ENCODE peak calls at places on chromosomes 5 and 9, in seven cellular contexts. Y is choroid plexus epithelial cell; P is neural progenitor cell; L is foreskin fibroblast; T is kidney epithelial cell; U is bronchial epithelial cell; C is CD4-positive, CD25-positive, alpha-beta regulatory T cell. W is an unnamed sample.

GRCh38 chr9:77848897-77849296 is 182.7 kb downstream of the GNAQ start:
- DNase-seq in Y (peak), P (no peak), L (peak), T (peak), U (peak), C (no peak), W (peak)

GRCh38 chr5:149002053-149002452 is 60.8 kb downstream of the SH3TC2 start:
- DNase-seq in Y (peak), P (peak), L (peak), T (peak), U (peak), C (no peak), W (peak)

GRCh38 chr5:18745988-18746615 is 1111.8 kb downstream of the TAF11L14 start:
- DNase-seq in Y (peak), P (no peak), L (no peak), T (no peak), U (peak), C (peak), W (peak)

GRCh38 chr5:157066950-157067349 is 8.0 kb upstream of the HAVCR1 start:
- DNase-seq in Y (no peak), P (no peak), L (no peak), T (no peak), U (no peak), C (no peak), W (no peak)

GRCh38 chr5:83422284-83422683 is 49.3 kb upstream of the VCAN start:
- DNase-seq in Y (no peak), P (no peak), L (no peak), T (no peak), U (no peak), C (no peak), W (no peak)

GRCh38 chr5:143311428-143311827 is 92.1 kb downstream of the NR3C1 start:
- DNase-seq in Y (peak), P (no peak), L (peak), T (no peak), U (peak), C (peak), W (peak)

GRCh38 chr5:23318960-23319359 is 188.4 kb upstream of the PRDM9 start:
- DNase-seq in Y (no peak), P (no peak), L (no peak), T (no peak), U (peak), C (no peak), W (no peak)

GRCh38 chr9:4798281-4798680 is 5.5 kb downstream of the RCL1 start:
- DNase-seq in Y (no peak), P (no peak), L (no peak), T (no peak), U (no peak), C (no peak), W (no peak)

GRCh38 chr5:1634337-1634661 is 110.5 kb upstream of the LPCAT1 start:
- DNase-seq in Y (no peak), P (no peak), L (no peak), T (no peak), U (no peak), C (no peak), W (no peak)

GRCh38 chr5:130034872-130035271 is 130.6 kb downstream of the CHSY3 start:
- DNase-seq in Y (peak), P (no peak), L (peak), T (no peak), U (peak), C (no peak), W (no peak)

GRCh38 chr5:116685931-116686330 is 111.3 kb upstream of the SEMA6A start:
- DNase-seq in Y (no peak), P (no peak), L (no peak), T (no peak), U (no peak), C (no peak), W (no peak)

GRCh38 chr5:120258123-120258522 is 206.0 kb upstream of the PRR16 start:
- DNase-seq in Y (peak), P (no peak), L (no peak), T (no peak), U (no peak), C (no peak), W (no peak)

GRCh38 chr5:50501510-50502209 is 60.6 kb upstream of the EMB start:
- DNase-seq in Y (no peak), P (no peak), L (no peak), T (no peak), U (no peak), C (peak), W (no peak)

GRCh38 chr5:78964889-78965288 is 20.2 kb downstream of the ARSB start:
- DNase-seq in Y (peak), P (peak), L (peak), T (no peak), U (peak), C (peak), W (no peak)

GRCh38 chr9:130946778-130947617 is 8.0 kb upstream of the FIBCD1 start:
- DNase-seq in Y (peak), P (no peak), L (no peak), T (no peak), U (peak), C (no peak), W (peak)

GRCh38 chr9:89234636-89235035 is 56.0 kb upstream of the SHC3 start:
- DNase-seq in Y (no peak), P (peak), L (no peak), T (no peak), U (no peak), C (peak), W (peak)

GRCh38 chr5:172852490-172853354 is 18.7 kb downstream of the ERGIC1 start:
- DNase-seq in Y (no peak), P (no peak), L (peak), T (no peak), U (no peak), C (no peak), W (no peak)

GRCh38 chr5:178318382-178318781 is 85.8 kb upstream of the PHYKPL start:
- DNase-seq in Y (no peak), P (no peak), L (no peak), T (no peak), U (no peak), C (no peak), W (no peak)

GRCh38 chr5:55427157-55427556 is 107.6 kb downstream of the PLPP1 start:
- DNase-seq in Y (peak), P (no peak), L (peak), T (no peak), U (peak), C (no peak), W (peak)

GRCh38 chr9:127106493-127106855 is 16.0 kb downstream of the ANGPTL2 start:
- DNase-seq in Y (no peak), P (no peak), L (no peak), T (no peak), U (no peak), C (no peak), W (no peak)

GRCh38 chr5:94469889-94470288 is 148.5 kb downstream of the KIAA0825 start:
- DNase-seq in Y (peak), P (no peak), L (peak), T (peak), U (no peak), C (no peak), W (no peak)

GRCh38 chr5:56607551-56607950 is 207.8 kb upstream of the MAP3K1 start:
- DNase-seq in Y (peak), P (no peak), L (peak), T (no peak), U (peak), C (no peak), W (peak)

GRCh38 chr5:180935203-180935602 is 36.2 kb downstream of the BTNL8 start:
- DNase-seq in Y (no peak), P (no peak), L (no peak), T (no peak), U (no peak), C (no peak), W (no peak)

GRCh38 chr5:167701103-167701502 is 590.3 kb upstream of the WWC1 start:
- DNase-seq in Y (no peak), P (no peak), L (no peak), T (no peak), U (no peak), C (no peak), W (no peak)

GRCh38 chr9:6671416-6671815 is 25.9 kb upstream of the GLDC start:
- DNase-seq in Y (no peak), P (no peak), L (no peak), T (no peak), U (no peak), C (no peak), W (no peak)

GRCh38 chr9:89174291-89174690 is 4.3 kb downstream of the SHC3 start:
- DNase-seq in Y (no peak), P (no peak), L (no peak), T (no peak), U (no peak), C (no peak), W (no peak)

GRCh38 chr5:98940586-98940985 is 11.8 kb upstream of the CHD1 start:
- DNase-seq in Y (peak), P (peak), L (peak), T (no peak), U (no peak), C (no peak), W (peak)

GRCh38 chr9:95772320-95773060 is 103.0 kb upstream of the ERCC6L2 start:
- DNase-seq in Y (peak), P (peak), L (peak), T (no peak), U (no peak), C (no peak), W (peak)

GRCh38 chr5:172149073-172149472 is 39.0 kb downstream of the STK10 start:
- DNase-seq in Y (peak), P (no peak), L (peak), T (no peak), U (no peak), C (no peak), W (peak)

GRCh38 chr5:150149618-150150017 is 6.0 kb downstream of the PDGFRB start:
- DNase-seq in Y (no peak), P (no peak), L (no peak), T (no peak), U (no peak), C (peak), W (no peak)

GRCh38 chr5:133489632-133490031 is 122.7 kb downstream of the FSTL4 start:
- DNase-seq in Y (no peak), P (no peak), L (no peak), T (no peak), U (peak), C (peak), W (no peak)

GRCh38 chr9:111148994-111149759 is 110.9 kb upstream of the LPAR1 start:
- DNase-seq in Y (peak), P (no peak), L (no peak), T (no peak), U (peak), C (no peak), W (peak)

GRCh38 chr9:35618854-35619799 is 914 bp upstream of the CD72 start:
- DNase-seq in Y (peak), P (no peak), L (no peak), T (no peak), U (no peak), C (peak), W (no peak)

GRCh38 chr9:35617548-35617947 is 665 bp downstream of the CD72 start:
- DNase-seq in Y (no peak), P (no peak), L (no peak), T (no peak), U (no peak), C (no peak), W (no peak)

GRCh38 chr9:35618325-35618727 is at the start of gene CD72:
- DNase-seq in Y (no peak), P (peak), L (no peak), T (no peak), U (no peak), C (no peak), W (no peak)

GRCh38 chr9:35615981-35616680 is 2.1 kb downstream of the CD72 start:
- DNase-seq in Y (no peak), P (no peak), L (no peak), T (no peak), U (no peak), C (no peak), W (no peak)

GRCh38 chr9:35616681-35617459 is 1.3 kb downstream of the CD72 start:
- DNase-seq in Y (peak), P (peak), L (peak), T (no peak), U (peak), C (peak), W (peak)
- H3K4me3 ChIP-seq in Y (peak), P (peak), L (peak), T (peak), U (peak), C (peak), W (no peak)

GRCh38 chr9:80692751-80693150 is 996.6 kb downstream of the TLE1 start:
- DNase-seq in Y (no peak), P (no peak), L (no peak), T (no peak), U (no peak), C (no peak), W (no peak)
- H3K4me3 ChIP-seq in Y (no peak), P (no peak), L (no peak), T (no peak), U (no peak), C (no peak), W (no peak)

GRCh38 chr5:162068931-162069330 is 1.4 kb downstream of the GABRG2 start:
- DNase-seq in Y (no peak), P (no peak), L (no peak), T (no peak), U (no peak), C (no peak), W (no peak)
- H3K4me3 ChIP-seq in Y (no peak), P (no peak), L (no peak), T (no peak), U (no peak), C (no peak), W (no peak)

GRCh38 chr5:104344809-104345512 is 782.4 kb upstream of the NUDT12 start:
- DNase-seq in Y (peak), P (peak), L (peak), T (peak), U (peak), C (no peak), W (peak)
- H3K4me3 ChIP-seq in Y (peak), P (no peak), L (no peak), T (no peak), U (no peak), C (no peak), W (peak)